ENCODE peak calls at places on chromosomes 16 and 17, in nine cellular contexts. K is IMR-90, W is uterus, P is gastrocnemius medialis, Q is tibial nerve, C is ovary, A is prostate gland, E is Peyer's patch, X is heart left ventricle. I is an unnamed sample. For H3K36me3, the result is how much of the 10 kb centered on the place peaks cover.

GRCh38 chr17:14203392-14203791 is 33.3 kb downstream of the CDRT15 start:
- DNase-seq in K (peak), W (no peak), P (no peak), Q (no peak), C (no peak), A (no peak), E (no peak), X (no peak), I (no peak)

GRCh38 chr17:6786618-6787017 is 10.6 kb downstream of the FBXO39 start:
- DNase-seq in K (peak), W (no peak), P (no peak), Q (no peak), C (no peak), A (no peak), E (no peak), X (no peak), I (no peak)

GRCh38 chr16:56357291-56357764 is 68.0 kb downstream of the AMFR start:
- DNase-seq in K (peak), W (peak), P (peak), Q (peak), C (peak), A (no peak), E (peak), X (peak), I (no peak)

GRCh38 chr17:8629371-8630226 is 926 bp downstream of the MYH10 start:
- DNase-seq in K (no peak), W (peak), P (no peak), Q (no peak), C (peak), A (peak), E (peak), X (peak), I (no peak)

GRCh38 chr16:31071861-31072260 is 2.2 kb downstream of the ZNF668 start:
- DNase-seq in K (peak), W (no peak), P (no peak), Q (no peak), C (no peak), A (no peak), E (no peak), X (no peak), I (no peak)

GRCh38 chr17:19867654-19868395 is at the start of gene ULK2:
- DNase-seq in K (peak), W (peak), P (no peak), Q (no peak), C (peak), A (peak), E (peak), X (peak), I (no peak)

GRCh38 chr17:19904412-19904811 is 36.7 kb upstream of the ULK2 start:
- DNase-seq in K (peak), W (no peak), P (no peak), Q (no peak), C (no peak), A (no peak), E (no peak), X (no peak), I (no peak)

GRCh38 chr16:77169650-77170236 is 21.2 kb upstream of the MON1B start:
- DNase-seq in K (peak), W (no peak), P (no peak), Q (no peak), C (no peak), A (no peak), E (no peak), X (no peak), I (no peak)

GRCh38 chr16:10931133-10931532 is 11.1 kb downstream of the DEXI start:
- DNase-seq in K (no peak), W (no peak), P (no peak), Q (no peak), C (no peak), A (no peak), E (no peak), X (no peak), I (no peak)

GRCh38 chr16:89334461-89334860 is 117.0 kb downstream of the ZNF778 start:
- DNase-seq in K (no peak), W (no peak), P (no peak), Q (no peak), C (peak), A (no peak), E (peak), X (no peak), I (no peak)

GRCh38 chr16:84649511-84649861 is 1.2 kb downstream of the KLHL36 start:
- DNase-seq in K (no peak), W (no peak), P (no peak), Q (no peak), C (no peak), A (no peak), E (no peak), X (no peak), I (no peak)

GRCh38 chr16:81424761-81425160 is 19.8 kb upstream of the CMIP start:
- DNase-seq in K (peak), W (no peak), P (no peak), Q (no peak), C (no peak), A (no peak), E (no peak), X (no peak), I (no peak)

GRCh38 chr17:75765981-75766380 is 989 bp upstream of the GALK1 start:
- DNase-seq in K (no peak), W (no peak), P (no peak), Q (no peak), C (peak), A (no peak), E (peak), X (no peak), I (no peak)

GRCh38 chr16:50683689-50684374 is 2.7 kb upstream of the SNX20 start:
- DNase-seq in K (no peak), W (no peak), P (no peak), Q (no peak), C (no peak), A (no peak), E (no peak), X (no peak), I (no peak)

GRCh38 chr17:7886227-7887037 is 2.2 kb upstream of the CHD3 start:
- DNase-seq in K (peak), W (peak), P (no peak), Q (no peak), C (peak), A (peak), E (peak), X (peak), I (no peak)

DNA sequence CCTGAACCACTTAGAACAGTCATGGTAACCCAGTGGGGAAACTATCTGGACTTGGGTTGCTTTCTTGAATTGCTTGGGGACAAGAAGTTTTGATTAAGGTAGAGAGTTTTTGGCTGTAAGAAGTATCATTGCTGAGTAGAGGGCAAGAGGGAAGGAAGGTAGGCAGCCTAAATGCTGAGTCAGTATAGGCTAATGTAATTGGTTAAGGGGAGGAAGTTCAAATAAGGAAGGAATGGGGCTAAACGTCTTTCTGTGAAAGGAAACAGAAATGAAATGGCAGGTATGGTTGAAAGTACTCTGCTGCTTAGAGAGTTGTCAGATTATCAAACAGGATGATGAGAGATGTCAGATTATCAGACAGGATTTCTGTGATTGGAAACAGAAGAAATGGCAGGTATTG is 20.3 kb downstream of the KPNB1 start:
- DNase-seq in K (no peak), W (no peak), P (no peak), Q (no peak), C (no peak), A (no peak), E (no peak), X (no peak), I (no peak)
- H3K36me3 ChIP-seq in K (half or more), W (under half), P (under half), Q (under half), C (under half), A (under half), E (half or more), X (half or more), I (under half)

DNA sequence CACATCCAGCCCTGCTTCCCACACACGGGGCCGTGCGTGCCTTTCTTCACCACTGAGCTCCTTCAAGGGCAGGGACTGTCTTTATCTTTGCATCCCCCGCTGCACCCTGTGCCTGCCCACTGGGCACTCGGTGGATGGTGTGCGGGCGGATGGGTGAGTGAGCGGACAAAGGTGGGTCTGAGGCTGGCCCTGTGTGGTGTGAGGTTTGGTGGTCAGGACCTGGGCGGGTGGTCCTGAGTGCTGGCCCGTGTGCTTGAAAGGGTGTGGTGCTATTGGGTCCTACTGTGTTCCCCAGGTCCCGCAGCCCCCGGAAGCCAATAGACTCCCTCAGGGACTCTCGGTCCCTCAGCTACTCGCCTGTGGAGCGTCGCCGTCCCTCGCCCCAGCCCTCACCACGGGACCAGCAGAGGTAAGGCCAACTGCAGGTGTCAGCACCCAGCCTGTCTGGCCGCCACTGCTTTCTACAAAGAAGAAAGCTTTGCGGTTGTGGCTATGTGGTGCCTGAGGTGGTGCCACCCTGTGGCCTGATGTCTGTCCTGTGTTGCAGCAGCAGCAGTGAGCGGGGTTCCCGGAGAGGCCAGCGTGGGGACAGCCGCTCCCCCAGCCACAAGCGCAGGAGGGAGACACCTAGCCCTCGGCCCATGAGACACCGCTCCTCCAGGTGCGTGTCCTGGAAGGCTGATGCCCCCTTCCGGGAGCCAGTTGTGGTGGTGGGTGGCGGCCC is 6.9 kb downstream of the ELOB start:
- DNase-seq in K (no peak), W (no peak), P (no peak), Q (no peak), C (no peak), A (no peak), E (peak), X (no peak), I (no peak)
- TF ChIP-seq CTCF in K (no peak), W (no peak), P (no peak), Q (no peak), C (no peak), A (no peak), E (no peak), X (no peak), I (peak)

DNA sequence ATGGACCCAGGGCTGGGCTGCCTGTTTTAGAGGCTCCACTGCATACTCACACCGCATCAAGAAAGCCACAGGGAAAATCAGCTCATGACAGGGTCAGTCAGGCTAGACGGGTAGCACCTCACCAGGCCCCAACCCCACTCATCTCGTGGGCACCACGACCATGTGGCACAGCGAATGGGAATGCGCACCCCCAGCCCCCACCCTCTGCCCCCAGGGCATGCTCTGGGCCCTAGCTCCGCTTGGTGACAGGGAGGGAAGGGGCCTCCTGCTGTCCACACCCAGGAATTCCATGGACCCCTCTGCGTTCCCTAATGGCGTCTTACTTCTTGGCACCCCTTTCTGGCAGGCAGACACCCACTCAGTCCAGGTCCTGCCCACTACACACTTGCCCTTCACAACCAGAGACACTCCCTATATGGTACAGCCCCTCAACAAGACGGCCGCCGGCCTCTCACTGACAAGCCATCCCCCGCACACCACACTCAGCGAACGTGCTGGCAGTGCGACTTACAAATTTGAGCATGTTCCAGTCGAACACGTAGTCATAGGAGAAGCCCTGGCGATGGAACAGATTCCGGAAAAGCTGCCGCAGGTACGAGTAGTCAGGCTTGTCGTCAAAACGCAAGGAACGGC is 22.1 kb downstream of the SLC16A3 start:
- DNase-seq in K (no peak), W (no peak), P (no peak), Q (no peak), C (no peak), A (no peak), E (no peak), X (no peak), I (no peak)
- TF ChIP-seq POLR2A in K (no peak), W (no peak), P (no peak), Q (no peak), C (no peak), A (no peak), E (no peak), X (no peak), I (no peak)

DNA sequence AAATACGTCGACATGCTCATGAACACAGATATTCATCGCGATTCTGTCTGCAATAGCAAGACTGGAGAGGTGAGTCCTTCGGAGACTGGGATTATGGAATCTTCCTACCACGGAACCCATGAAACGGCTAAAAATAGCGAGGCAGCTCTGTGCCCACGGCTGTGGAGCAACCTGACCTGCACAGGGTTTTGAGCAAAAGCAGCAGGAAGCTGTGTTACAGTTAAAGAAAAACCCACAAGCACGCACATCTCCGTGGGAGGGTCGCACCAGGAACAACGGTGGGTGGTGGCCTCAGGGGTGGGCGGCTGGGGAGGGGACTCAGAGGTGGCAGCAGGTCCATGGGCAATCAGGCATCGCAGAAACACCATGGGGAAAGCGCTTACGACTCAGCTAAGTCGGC is 24.8 kb downstream of the SLC38A10 start:
- DNase-seq in K (no peak), W (no peak), P (no peak), Q (no peak), C (no peak), A (no peak), E (no peak), X (no peak), I (no peak)
- H3K36me3 ChIP-seq in K (half or more), W (under half), P (under half), Q (under half), C (under half), A (under half), E (half or more), X (under half), I (under half)

I was measured in esophagus squamous epithelium.